ENCODE peak calls at places on chromosomes 11 and 22, in four cellular contexts. One of them, this sample, is unnamed.

GRCh38 chr11:69915501-69916250 is 96.5 kb upstream of the FGF3 start:
- DNase-seq in LHCN-M2: peak
- DNase-seq in T-cell: peak
- DNase-seq in iris pigment epithelial cell: peak
- DNase-seq in this sample: no peak

GRCh38 chr11:8604078-8604723 is 10.2 kb upstream of the STK33 start:
- DNase-seq in T-cell: no peak
- DNase-seq in LHCN-M2: peak
- DNase-seq in iris pigment epithelial cell: peak
- DNase-seq in this sample: no peak

GRCh38 chr11:93481696-93482095 is 61.5 kb downstream of the SMCO4 start:
- DNase-seq in LHCN-M2: no peak
- DNase-seq in iris pigment epithelial cell: no peak
- DNase-seq in T-cell: no peak
- DNase-seq in this sample: no peak

GRCh38 chr11:62402226-62402625 is 16.6 kb upstream of the SCGB1A1 start:
- DNase-seq in LHCN-M2: no peak
- DNase-seq in T-cell: peak
- DNase-seq in iris pigment epithelial cell: no peak
- DNase-seq in this sample: peak

GRCh38 chr11:120239713-120240640 is at the start of gene POU2F3:
- DNase-seq in iris pigment epithelial cell: no peak
- DNase-seq in LHCN-M2: no peak
- DNase-seq in T-cell: no peak
- DNase-seq in this sample: no peak

GRCh38 chr22:26321469-26321913 is 107.6 kb upstream of the ASPHD2 start:
- DNase-seq in LHCN-M2: peak
- DNase-seq in T-cell: no peak
- DNase-seq in iris pigment epithelial cell: peak
- DNase-seq in this sample: no peak

GRCh38 chr22:46829140-46829891 is 66.9 kb downstream of the TBC1D22A start:
- DNase-seq in iris pigment epithelial cell: peak
- DNase-seq in LHCN-M2: peak
- DNase-seq in T-cell: no peak
- DNase-seq in this sample: no peak

GRCh38 chr22:22825213-22825593 is 62.4 kb upstream of the IGLL5 start:
- DNase-seq in LHCN-M2: peak
- DNase-seq in T-cell: no peak
- DNase-seq in iris pigment epithelial cell: no peak
- DNase-seq in this sample: no peak

GRCh38 chr22:49218142-49218541 is 609.5 kb downstream of the BRD1 start:
- DNase-seq in T-cell: no peak
- DNase-seq in iris pigment epithelial cell: no peak
- DNase-seq in LHCN-M2: no peak
- DNase-seq in this sample: no peak

GRCh38 chr11:45182902-45183301 is 36.5 kb downstream of the PRDM11 start:
- DNase-seq in T-cell: no peak
- DNase-seq in LHCN-M2: peak
- DNase-seq in iris pigment epithelial cell: peak
- DNase-seq in this sample: no peak

GRCh38 chr22:45997775-45998637 is 21.0 kb upstream of the WNT7B start:
- DNase-seq in iris pigment epithelial cell: no peak
- DNase-seq in LHCN-M2: no peak
- DNase-seq in T-cell: no peak
- DNase-seq in this sample: no peak

GRCh38 chr22:31333648-31334047 is 12.5 kb downstream of the PATZ1 start:
- DNase-seq in T-cell: no peak
- DNase-seq in iris pigment epithelial cell: no peak
- DNase-seq in LHCN-M2: no peak
- DNase-seq in this sample: no peak

GRCh38 chr11:92550411-92550810 is 325.8 kb downstream of the FAT3 start:
- DNase-seq in T-cell: no peak
- DNase-seq in iris pigment epithelial cell: no peak
- DNase-seq in LHCN-M2: no peak
- DNase-seq in this sample: no peak

GRCh38 chr22:24516301-24516737 is 21.2 kb downstream of the UPB1 start:
- DNase-seq in iris pigment epithelial cell: peak
- DNase-seq in T-cell: no peak
- DNase-seq in LHCN-M2: peak
- DNase-seq in this sample: no peak

GRCh38 chr22:29715705-29716104 is 4.1 kb upstream of the CABP7 start:
- DNase-seq in T-cell: no peak
- DNase-seq in iris pigment epithelial cell: no peak
- DNase-seq in LHCN-M2: no peak
- DNase-seq in this sample: no peak

This sample was measured in T-helper 1 cell.